ENCODE peak calls at places on chromosomes 4 and X, in five cellular contexts. One of them, this sample, is unnamed.

GRCh38 chrX:19902110-19902509 is 14.7 kb upstream of the SH3KBP1 start:
- DNase-seq in body of pancreas: no peak
- DNase-seq in BJ: no peak
- DNase-seq in IMR-90: peak; percentile 38
- DNase-seq in pancreas: no peak
- DNase-seq in this sample: peak; percentile 14

GRCh38 chrX:48520976-48521352 is 644 bp upstream of the EBP start:
- DNase-seq in pancreas: no peak
- DNase-seq in BJ: no peak
- DNase-seq in body of pancreas: no peak
- DNase-seq in IMR-90: no peak
- DNase-seq in this sample: no peak

GRCh38 chr4:7158991-7159390 is 33.3 kb upstream of the SORCS2 start:
- DNase-seq in pancreas: peak; percentile 12
- DNase-seq in body of pancreas: no peak
- DNase-seq in BJ: no peak
- DNase-seq in IMR-90: no peak
- DNase-seq in this sample: no peak

GRCh38 chr4:185744946-185745345 is 67.0 kb downstream of the SORBS2 start:
- DNase-seq in IMR-90: no peak
- DNase-seq in body of pancreas: no peak
- DNase-seq in BJ: no peak
- DNase-seq in pancreas: no peak
- DNase-seq in this sample: no peak

GRCh38 chrX:107654778-107655761 is 26.8 kb downstream of the PRPS1 start:
- DNase-seq in pancreas: peak; percentile 41
- DNase-seq in BJ: peak; percentile 81
- DNase-seq in IMR-90: peak; percentile 92
- DNase-seq in body of pancreas: peak; percentile 37
- DNase-seq in this sample: peak; percentile 90

GRCh38 chrX:16999275-16999674 is 52.8 kb downstream of the REPS2 start:
- DNase-seq in BJ: no peak
- DNase-seq in pancreas: no peak
- DNase-seq in body of pancreas: no peak
- DNase-seq in IMR-90: no peak
- DNase-seq in this sample: no peak

GRCh38 chr4:56360071-56360470 is 27.2 kb downstream of the AASDH start:
- DNase-seq in IMR-90: peak; percentile 51
- DNase-seq in body of pancreas: no peak
- DNase-seq in BJ: no peak
- DNase-seq in pancreas: no peak
- DNase-seq in this sample: peak; percentile 14

GRCh38 chr4:34826660-34827059 is 1417.7 kb downstream of the ARAP2 start:
- DNase-seq in BJ: no peak
- DNase-seq in pancreas: no peak
- DNase-seq in IMR-90: no peak
- DNase-seq in body of pancreas: no peak
- DNase-seq in this sample: no peak

GRCh38 chrX:73851014-73852009 is 288.3 kb downstream of the CHIC1 start:
- DNase-seq in BJ: no peak
- DNase-seq in IMR-90: peak; percentile 96
- DNase-seq in pancreas: peak; percentile 90
- DNase-seq in body of pancreas: no peak
- DNase-seq in this sample: no peak

GRCh38 chr4:1195894-1196401 is 23.6 kb upstream of the SPON2 start:
- DNase-seq in pancreas: no peak
- DNase-seq in IMR-90: no peak
- DNase-seq in BJ: no peak
- DNase-seq in body of pancreas: peak; percentile 1
- DNase-seq in this sample: no peak

GRCh38 chr4:145044341-145044740 is 53.7 kb downstream of the ANAPC10 start:
- DNase-seq in BJ: no peak
- DNase-seq in IMR-90: peak; percentile 55
- DNase-seq in pancreas: no peak
- DNase-seq in body of pancreas: no peak
- DNase-seq in this sample: no peak

GRCh38 chr4:27009539-27009938 is 148.9 kb downstream of the STIM2 start:
- DNase-seq in BJ: no peak
- DNase-seq in IMR-90: peak; percentile 84
- DNase-seq in body of pancreas: no peak
- DNase-seq in pancreas: no peak
- DNase-seq in this sample: peak; percentile 61

GRCh38 chr4:176342384-176342783 is 22.6 kb downstream of the SPCS3 start:
- DNase-seq in IMR-90: no peak
- DNase-seq in BJ: no peak
- DNase-seq in pancreas: no peak
- DNase-seq in body of pancreas: no peak
- DNase-seq in this sample: no peak

GRCh38 chrX:105837227-105837626 is 14.9 kb downstream of the NRK start:
- DNase-seq in body of pancreas: peak; percentile 51
- DNase-seq in IMR-90: peak; percentile 78
- DNase-seq in BJ: no peak
- DNase-seq in pancreas: peak; percentile 21
- DNase-seq in this sample: peak; percentile 91

GRCh38 chrX:9913041-9913440 is 54.1 kb upstream of the CLDN34 start:
- DNase-seq in BJ: no peak
- DNase-seq in IMR-90: peak; percentile 43
- DNase-seq in pancreas: no peak
- DNase-seq in body of pancreas: no peak
- DNase-seq in this sample: no peak

GRCh38 chr4:105966046-105966445 is 70.8 kb downstream of the NPNT start:
- DNase-seq in IMR-90: peak; percentile 52
- DNase-seq in BJ: peak; percentile 84
- DNase-seq in pancreas: no peak
- DNase-seq in body of pancreas: no peak
- DNase-seq in this sample: peak; percentile 43

GRCh38 chr4:159655547-159655946 is 552.7 kb downstream of the RAPGEF2 start:
- DNase-seq in BJ: no peak
- DNase-seq in IMR-90: no peak
- DNase-seq in pancreas: no peak
- DNase-seq in body of pancreas: no peak
- DNase-seq in this sample: no peak

GRCh38 chrX:153925739-153926593 is at the start of gene ARHGAP4:
- DNase-seq in body of pancreas: no peak
- DNase-seq in BJ: no peak
- DNase-seq in pancreas: no peak
- DNase-seq in IMR-90: no peak
- DNase-seq in this sample: no peak

GRCh38 chrX:115408736-115409390 is 119.3 kb downstream of the LUZP4 start:
- DNase-seq in IMR-90: peak; percentile 40
- DNase-seq in body of pancreas: no peak
- DNase-seq in BJ: no peak
- DNase-seq in pancreas: no peak
- DNase-seq in this sample: no peak

GRCh38 chr4:156512622-156513021 is 459.0 kb downstream of the PDGFC start:
- DNase-seq in IMR-90: peak; percentile 42
- DNase-seq in BJ: no peak
- DNase-seq in pancreas: no peak
- DNase-seq in body of pancreas: no peak
- DNase-seq in this sample: peak; percentile 68

GRCh38 chr4:52574036-52574435 is 85.1 kb downstream of the USP46 start:
- DNase-seq in body of pancreas: no peak
- DNase-seq in IMR-90: peak; percentile 19
- DNase-seq in BJ: no peak
- DNase-seq in pancreas: no peak
- DNase-seq in this sample: no peak

GRCh38 chr4:44760142-44760898 is 34.0 kb upstream of the GNPDA2 start:
- DNase-seq in pancreas: no peak
- DNase-seq in body of pancreas: no peak
- DNase-seq in BJ: no peak
- DNase-seq in IMR-90: peak; percentile 20
- DNase-seq in this sample: peak; percentile 1

GRCh38 chr4:74682567-74683359 is 111.6 kb downstream of the BTC start:
- DNase-seq in IMR-90: peak; percentile 95
- DNase-seq in body of pancreas: peak; percentile 64
- DNase-seq in pancreas: peak; percentile 52
- DNase-seq in BJ: peak; percentile 57
- DNase-seq in this sample: peak; percentile 94

DNA sequence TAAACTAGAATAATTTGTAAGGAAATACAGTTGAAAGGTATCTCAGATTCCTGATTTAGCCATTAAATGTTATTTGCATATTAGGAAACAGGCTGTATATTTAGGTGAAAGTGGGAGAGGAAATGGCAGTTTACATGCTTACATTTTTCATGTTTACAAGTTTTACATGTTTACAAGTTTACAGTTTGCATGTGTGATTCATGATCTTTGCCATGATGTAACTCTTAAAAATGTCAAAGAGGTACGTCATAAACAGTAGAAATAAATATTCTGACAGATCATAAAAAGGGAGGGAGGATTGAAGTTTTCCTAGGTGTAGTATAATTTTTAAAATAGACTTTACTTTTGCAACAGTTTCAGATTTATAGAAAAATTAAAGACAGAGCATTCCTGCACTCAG is 45.7 kb downstream of the KDM6A start:
- DNase-seq in body of pancreas: no peak
- DNase-seq in BJ: no peak
- DNase-seq in pancreas: no peak
- DNase-seq in IMR-90: no peak
- DNase-seq in this sample: no peak
- H3K4me3 ChIP-seq in body of pancreas: no peak overlapping the region
- H3K4me3 ChIP-seq in BJ: no peak overlapping the region
- H3K4me3 ChIP-seq in pancreas: no peak overlapping the region
- H3K4me3 ChIP-seq in IMR-90: no peak overlapping the region
- H3K4me3 ChIP-seq in this sample: no peak overlapping the region

GRCh38 chr4:133154725-133155124 is 5.6 kb downstream of the PCDH10 start:
- DNase-seq in IMR-90: peak; percentile 41
- DNase-seq in pancreas: no peak
- DNase-seq in BJ: no peak
- DNase-seq in body of pancreas: no peak
- DNase-seq in this sample: no peak
- TF ChIP-seq CTCF in IMR-90: peak; percentile 69
- TF ChIP-seq CTCF in pancreas: no peak
- TF ChIP-seq CTCF in BJ: peak; percentile 71
- TF ChIP-seq CTCF in body of pancreas: peak; percentile 31
- TF ChIP-seq CTCF in this sample: peak; percentile 74

GRCh38 chr4:76058888-76059426 is 15.6 kb upstream of the ART3 start:
- DNase-seq in body of pancreas: peak; percentile 64
- DNase-seq in BJ: no peak
- DNase-seq in IMR-90: no peak
- DNase-seq in pancreas: peak; percentile 21
- DNase-seq in this sample: no peak
- H3K4me3 ChIP-seq in body of pancreas: no peak overlapping the region
- H3K4me3 ChIP-seq in BJ: no peak overlapping the region
- H3K4me3 ChIP-seq in IMR-90: no peak overlapping the region
- H3K4me3 ChIP-seq in pancreas: no peak overlapping the region
- H3K4me3 ChIP-seq in this sample: no peak overlapping the region

GRCh38 chr4:184282251-184282713 is 64.6 kb upstream of the ENPP6 start:
- DNase-seq in IMR-90: no peak
- DNase-seq in BJ: no peak
- DNase-seq in pancreas: no peak
- DNase-seq in body of pancreas: no peak
- DNase-seq in this sample: no peak
- TF ChIP-seq CTCF in IMR-90: no peak
- TF ChIP-seq CTCF in BJ: no peak
- TF ChIP-seq CTCF in pancreas: no peak
- TF ChIP-seq CTCF in body of pancreas: peak; percentile 6
- TF ChIP-seq CTCF in this sample: no peak

DNA sequence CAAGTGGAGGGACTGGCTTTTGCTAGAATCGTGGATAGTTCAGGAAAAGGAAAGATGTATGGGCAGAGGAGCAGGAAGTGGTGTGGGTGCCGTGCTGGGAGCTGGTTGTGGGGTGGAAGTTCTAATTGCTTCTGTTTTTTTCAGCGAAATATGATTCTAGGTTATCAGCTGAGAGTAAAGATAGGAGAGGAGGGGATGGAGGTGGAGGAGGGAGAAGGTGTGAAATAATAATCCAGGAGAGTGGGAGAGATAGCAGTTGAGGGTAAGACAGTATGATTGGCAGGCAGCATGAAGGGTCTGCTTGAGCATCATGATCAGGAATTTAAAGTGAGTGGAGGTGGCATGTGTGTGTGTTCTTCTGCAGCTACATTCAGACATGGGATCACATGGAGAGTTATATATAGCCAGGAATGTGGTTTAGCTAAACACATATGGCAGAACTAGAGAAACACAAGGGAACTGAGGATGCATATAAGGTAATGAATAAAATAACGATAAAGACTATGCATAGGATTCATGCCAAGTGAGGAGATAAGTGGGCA is 133.7 kb downstream of the ANK2 start:
- DNase-seq in pancreas: no peak
- DNase-seq in BJ: no peak
- DNase-seq in IMR-90: no peak
- DNase-seq in body of pancreas: no peak
- DNase-seq in this sample: no peak
- H3K4me3 ChIP-seq in pancreas: no peak overlapping the region
- H3K4me3 ChIP-seq in BJ: no peak overlapping the region
- H3K4me3 ChIP-seq in IMR-90: no peak overlapping the region
- H3K4me3 ChIP-seq in body of pancreas: no peak overlapping the region
- H3K4me3 ChIP-seq in this sample: no peak overlapping the region

GRCh38 chrX:149569770-149570169 is 17.5 kb downstream of the MAGEA9B start:
- DNase-seq in pancreas: no peak
- DNase-seq in BJ: no peak
- DNase-seq in IMR-90: no peak
- DNase-seq in body of pancreas: no peak
- DNase-seq in this sample: peak; percentile 1

GRCh38 chrX:149572743-149573142 is 14.5 kb downstream of the MAGEA9B start:
- DNase-seq in IMR-90: no peak
- DNase-seq in BJ: no peak
- DNase-seq in pancreas: no peak
- DNase-seq in body of pancreas: no peak
- DNase-seq in this sample: no peak

GRCh38 chrX:149570668-149571067 is 16.6 kb downstream of the MAGEA9B start:
- DNase-seq in IMR-90: peak; percentile 86
- DNase-seq in BJ: peak; percentile 15
- DNase-seq in pancreas: no peak
- DNase-seq in body of pancreas: no peak
- DNase-seq in this sample: peak; percentile 77

GRCh38 chrX:149568701-149569296 is 18.5 kb downstream of the MAGEA9B start:
- DNase-seq in body of pancreas: no peak
- DNase-seq in pancreas: no peak
- DNase-seq in IMR-90: no peak
- DNase-seq in BJ: no peak
- DNase-seq in this sample: no peak

GRCh38 chrX:149571770-149572169 is 15.5 kb downstream of the MAGEA9B start:
- DNase-seq in BJ: no peak
- DNase-seq in IMR-90: no peak
- DNase-seq in body of pancreas: no peak
- DNase-seq in pancreas: no peak
- DNase-seq in this sample: no peak
- TF ChIP-seq CTCF in BJ: no peak
- TF ChIP-seq CTCF in IMR-90: no peak
- TF ChIP-seq CTCF in body of pancreas: no peak
- TF ChIP-seq CTCF in pancreas: no peak
- TF ChIP-seq CTCF in this sample: no peak

GRCh38 chrX:46326161-46326560 is 219.1 kb downstream of the ZNF674 start:
- DNase-seq in pancreas: no peak
- DNase-seq in BJ: no peak
- DNase-seq in IMR-90: peak; percentile 15
- DNase-seq in body of pancreas: no peak
- DNase-seq in this sample: peak; percentile 42
- H3K4me3 ChIP-seq in pancreas: no peak overlapping the region
- H3K4me3 ChIP-seq in BJ: no peak overlapping the region
- H3K4me3 ChIP-seq in IMR-90: no peak overlapping the region
- H3K4me3 ChIP-seq in body of pancreas: no peak overlapping the region
- H3K4me3 ChIP-seq in this sample: no peak overlapping the region

GRCh38 chrX:129522184-129523059 is 868 bp downstream of the SMARCA1 start:
- DNase-seq in body of pancreas: peak; percentile 62
- DNase-seq in BJ: no peak
- DNase-seq in pancreas: peak; percentile 56
- DNase-seq in IMR-90: peak; percentile 54
- DNase-seq in this sample: peak; percentile 48
- TF ChIP-seq CTCF in body of pancreas: peak; percentile 3
- TF ChIP-seq CTCF in BJ: peak; percentile 40
- TF ChIP-seq CTCF in pancreas: no peak
- TF ChIP-seq CTCF in IMR-90: peak; percentile 18
- TF ChIP-seq CTCF in this sample: peak; percentile 11

GRCh38 chr4:40908297-40908696 is 158.5 kb downstream of the NSUN7 start:
- DNase-seq in IMR-90: no peak
- DNase-seq in BJ: no peak
- DNase-seq in body of pancreas: no peak
- DNase-seq in pancreas: no peak
- DNase-seq in this sample: no peak
- H3K4me3 ChIP-seq in IMR-90: no peak overlapping the region
- H3K4me3 ChIP-seq in BJ: no peak overlapping the region
- H3K4me3 ChIP-seq in body of pancreas: no peak overlapping the region
- H3K4me3 ChIP-seq in pancreas: no peak overlapping the region
- H3K4me3 ChIP-seq in this sample: no peak overlapping the region

This sample was measured in foreskin fibroblast.